ENCODE peak calls at places on chromosomes 2 and 18, in eight cellular contexts. J, C, O, Q, E, F, N and K are unnamed samples.

GRCh38 chr18:13279181-13280065 is 60.9 kb downstream of the LDLRAD4 start:
- DNase-seq in J (no peak), C (no peak), O (no peak), Q (no peak), E (no peak), F (no peak), N (no peak), K (no peak)

GRCh38 chr2:232331071-232331470 is 47.5 kb upstream of the ALPP start:
- DNase-seq in J (no peak), C (peak), O (no peak), Q (no peak), E (no peak), F (peak), N (no peak), K (no peak)

GRCh38 chr2:86254576-86255538 is 55.6 kb downstream of the MRPL35 start:
- DNase-seq in J (no peak), C (no peak), O (peak), Q (no peak), E (peak), F (peak), N (no peak), K (no peak)

GRCh38 chr2:135299656-135300244 is 231.3 kb downstream of the ZRANB3 start:
- DNase-seq in J (peak), C (peak), O (no peak), Q (peak), E (peak), F (no peak), N (no peak), K (no peak)

GRCh38 chr2:172097557-172098131 is 5.1 kb downstream of the DLX2 start:
- DNase-seq in J (peak), C (no peak), O (no peak), Q (no peak), E (no peak), F (no peak), N (no peak), K (no peak)

GRCh38 chr2:215567504-215567903 is 131.6 kb upstream of the FN1 start:
- DNase-seq in J (no peak), C (no peak), O (no peak), Q (no peak), E (no peak), F (no peak), N (no peak), K (no peak)

GRCh38 chr18:79753391-79753851 is 44.3 kb upstream of the KCNG2 start:
- DNase-seq in J (no peak), C (no peak), O (no peak), Q (no peak), E (no peak), F (no peak), N (no peak), K (no peak)

GRCh38 chr2:120762341-120763061 is 26.8 kb downstream of the GLI2 start:
- DNase-seq in J (no peak), C (no peak), O (no peak), Q (no peak), E (no peak), F (no peak), N (no peak), K (peak)

GRCh38 chr2:70190086-70190412 is 770 bp downstream of the C2orf42 start:
- DNase-seq in J (no peak), C (peak), O (no peak), Q (no peak), E (no peak), F (no peak), N (no peak), K (no peak)

GRCh38 chr2:29225814-29226213 is 110.6 kb downstream of the CLIP4 start:
- DNase-seq in J (no peak), C (no peak), O (no peak), Q (no peak), E (no peak), F (no peak), N (no peak), K (no peak)

GRCh38 chr2:220215785-220216184 is 588.4 kb downstream of the SLC4A3 start:
- DNase-seq in J (no peak), C (no peak), O (no peak), Q (no peak), E (no peak), F (no peak), N (no peak), K (no peak)

GRCh38 chr2:36596397-36596796 is 1.6 kb downstream of the FEZ2 start:
- DNase-seq in J (no peak), C (no peak), O (no peak), Q (no peak), E (no peak), F (no peak), N (no peak), K (no peak)

GRCh38 chr2:201942525-201942924 is 91.1 kb upstream of the FZD7 start:
- DNase-seq in J (no peak), C (no peak), O (no peak), Q (no peak), E (no peak), F (no peak), N (no peak), K (no peak)

GRCh38 chr2:117407746-117408145 is 406.7 kb upstream of the DDX18 start:
- DNase-seq in J (no peak), C (no peak), O (no peak), Q (no peak), E (no peak), F (no peak), N (no peak), K (no peak)

GRCh38 chr18:56986829-56987228 is 160.1 kb upstream of the BOD1L2 start:
- DNase-seq in J (no peak), C (no peak), O (no peak), Q (no peak), E (no peak), F (no peak), N (no peak), K (no peak)

GRCh38 chr2:201608021-201608420 is 35.3 kb downstream of the TMEM237 start:
- DNase-seq in J (no peak), C (no peak), O (no peak), Q (no peak), E (no peak), F (no peak), N (no peak), K (no peak)

GRCh38 chr18:39635192-39635591 is 2069.6 kb upstream of the CELF4 start:
- DNase-seq in J (no peak), C (no peak), O (no peak), Q (no peak), E (no peak), F (no peak), N (no peak), K (no peak)

GRCh38 chr18:41938445-41938844 is 16.6 kb upstream of the PIK3C3 start:
- DNase-seq in J (no peak), C (peak), O (no peak), Q (peak), E (peak), F (no peak), N (no peak), K (no peak)

DNA sequence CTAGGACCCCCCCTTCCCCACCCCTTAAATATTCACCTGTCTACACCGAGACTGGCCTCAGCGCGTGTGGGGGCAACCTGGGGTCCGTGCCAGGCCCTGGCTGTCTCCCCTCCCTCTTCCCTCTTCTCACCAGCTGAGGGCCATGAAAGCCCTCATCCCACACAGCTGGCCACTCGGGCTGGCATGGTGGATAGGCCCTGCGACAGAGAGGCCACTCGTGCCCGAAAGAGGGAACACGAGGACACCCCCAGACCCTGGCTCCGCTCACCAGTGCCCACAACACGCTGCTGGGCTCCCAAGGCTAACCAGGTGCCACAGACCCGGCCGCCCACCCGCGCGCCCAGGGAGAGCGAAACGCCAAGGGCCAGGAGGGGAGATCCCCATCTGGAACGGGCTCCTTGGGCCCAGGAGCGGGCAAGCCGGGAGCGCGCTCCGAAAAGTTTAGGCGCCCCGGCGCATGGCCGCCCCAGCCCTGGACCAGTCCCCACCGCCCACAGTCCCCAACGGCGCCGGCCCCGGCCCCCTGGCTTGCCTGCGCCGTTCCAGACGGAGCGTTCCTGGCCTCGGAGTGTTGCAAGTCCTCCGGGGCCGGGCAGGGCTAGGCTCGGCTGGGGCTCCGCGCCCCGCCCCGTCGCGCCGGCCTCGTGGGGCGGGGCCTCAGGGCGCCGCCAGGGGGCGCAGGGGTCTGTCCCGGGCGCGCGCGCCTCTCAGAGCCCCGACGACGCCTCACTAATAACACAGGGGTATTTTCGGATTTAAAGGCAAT is at the start of gene TMBIM1:
- DNase-seq in J (peak), C (peak), O (peak), Q (peak), E (peak), F (peak), N (peak), K (peak)
- TF ChIP-seq CTCF in J (peak), C (peak), O (peak), Q (peak), E (peak), F (peak), N (peak), K (peak)

DNA sequence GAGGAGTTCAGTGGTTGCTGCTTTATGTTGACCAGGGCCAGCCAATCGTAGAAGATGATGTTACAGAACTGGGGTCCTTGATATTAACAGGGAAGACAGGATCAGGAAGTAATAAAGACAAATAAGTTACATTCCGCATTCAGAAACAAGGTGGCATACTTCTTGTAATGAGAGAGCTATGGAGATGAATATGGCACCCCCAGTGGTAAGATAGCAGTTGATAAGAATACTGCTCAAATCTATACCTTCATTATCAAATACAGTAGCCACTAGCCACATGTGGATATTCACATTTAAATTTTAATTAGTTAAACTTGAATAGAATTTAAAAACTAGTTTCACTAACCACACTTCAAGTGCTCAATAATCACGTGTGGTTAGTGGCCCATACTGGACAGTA is 290.4 kb upstream of the RBMS1 start:
- DNase-seq in J (no peak), C (no peak), O (no peak), Q (no peak), E (no peak), F (no peak), N (no peak), K (no peak)
- TF ChIP-seq CTCF in J (no peak), C (no peak), O (peak), Q (no peak), E (peak), F (no peak), N (no peak), K (no peak)

GRCh38 chr2:45003586-45004568 is 5.4 kb downstream of the SIX2 start:
- DNase-seq in J (peak), C (no peak), O (no peak), Q (no peak), E (no peak), F (no peak), N (no peak), K (no peak)

GRCh38 chr2:45001629-45002385 is 7.4 kb downstream of the SIX2 start:
- DNase-seq in J (peak), C (no peak), O (peak), Q (no peak), E (no peak), F (no peak), N (no peak), K (no peak)

GRCh38 chr2:45004569-45005181 is 4.6 kb downstream of the SIX2 start:
- DNase-seq in J (no peak), C (peak), O (no peak), Q (no peak), E (no peak), F (no peak), N (no peak), K (no peak)

GRCh38 chr2:45000921-45001628 is 8.2 kb downstream of the SIX2 start:
- DNase-seq in J (peak), C (peak), O (peak), Q (peak), E (no peak), F (no peak), N (no peak), K (no peak)

GRCh38 chr2:45002661-45003210 is 6.5 kb downstream of the SIX2 start:
- DNase-seq in J (no peak), C (no peak), O (no peak), Q (no peak), E (no peak), F (no peak), N (no peak), K (no peak)
- TF ChIP-seq CTCF in J (no peak), C (no peak), O (no peak), Q (no peak), E (no peak), F (no peak), N (peak), K (no peak)

GRCh38 chr2:152629202-152629601 is 88.1 kb downstream of the PRPF40A start:
- DNase-seq in J (no peak), C (no peak), O (no peak), Q (no peak), E (no peak), F (no peak), N (no peak), K (no peak)

GRCh38 chr2:152623775-152624174 is 93.5 kb downstream of the PRPF40A start:
- DNase-seq in J (no peak), C (no peak), O (no peak), Q (no peak), E (no peak), F (no peak), N (no peak), K (no peak)

GRCh38 chr2:152624805-152625204 is 92.5 kb downstream of the PRPF40A start:
- DNase-seq in J (no peak), C (no peak), O (no peak), Q (peak), E (no peak), F (no peak), N (no peak), K (no peak)

GRCh38 chr2:152623076-152623740 is 94.1 kb downstream of the PRPF40A start:
- DNase-seq in J (no peak), C (no peak), O (no peak), Q (no peak), E (no peak), F (no peak), N (no peak), K (no peak)

GRCh38 chr2:152627010-152627957 is 90.0 kb downstream of the PRPF40A start:
- DNase-seq in J (peak), C (peak), O (peak), Q (peak), E (peak), F (no peak), N (no peak), K (no peak)
- TF ChIP-seq CTCF in J (peak), C (peak), O (no peak), Q (peak), E (peak), F (peak), N (peak), K (peak)